ENCODE peak calls at places on chromosome 22, in five cellular contexts. V, Z, P, Q and T are unnamed samples.

GRCh38 chr22:28014141-28015055 is 95.3 kb upstream of the PITPNB start:
- DNase-seq in V (no peak), Z (peak; percentile 46), P (no peak), Q (no peak), T (no peak)

GRCh38 chr22:47337161-47337621 is 574.7 kb downstream of the TBC1D22A start:
- DNase-seq in V (peak; percentile 87), Z (no peak), P (no peak), Q (no peak), T (no peak)

GRCh38 chr22:40258463-40259046 is 80.8 kb downstream of the TNRC6B start:
- DNase-seq in V (peak; percentile 40), Z (no peak), P (no peak), Q (peak; percentile 50), T (peak; percentile 13)

GRCh38 chr22:19876314-19876940 is 21.8 kb upstream of the GNB1L start:
- DNase-seq in V (no peak), Z (no peak), P (no peak), Q (no peak), T (no peak)

GRCh38 chr22:18905540-18906409 is at the start of gene DGCR6:
- DNase-seq in V (no peak), Z (no peak), P (no peak), Q (no peak), T (no peak)

GRCh38 chr22:46897246-46897623 is 134.8 kb downstream of the TBC1D22A start:
- DNase-seq in V (no peak), Z (no peak), P (no peak), Q (no peak), T (no peak)

GRCh38 chr22:32649515-32650200 is 151.8 kb upstream of the TIMP3 start:
- DNase-seq in V (peak; percentile 81), Z (no peak), P (no peak), Q (peak; percentile 93), T (no peak)

GRCh38 chr22:49632199-49633009 is 195.3 kb downstream of the BRD1 start:
- DNase-seq in V (peak; percentile 28), Z (peak; percentile 74), P (peak; percentile 80), Q (peak; percentile 38), T (no peak)

GRCh38 chr22:21942939-21943338 is 9.7 kb downstream of the PPM1F start:
- DNase-seq in V (no peak), Z (no peak), P (no peak), Q (no peak), T (no peak)

GRCh38 chr22:43244385-43244784 is 57.5 kb upstream of the TTLL12 start:
- DNase-seq in V (no peak), Z (no peak), P (no peak), Q (no peak), T (no peak)

GRCh38 chr22:28029962-28030361 is 110.9 kb upstream of the PITPNB start:
- DNase-seq in V (no peak), Z (no peak), P (peak; percentile 17), Q (no peak), T (no peak)

GRCh38 chr22:23266780-23267179 is 86.5 kb downstream of the BCR start:
- DNase-seq in V (no peak), Z (no peak), P (no peak), Q (no peak), T (no peak)
- H3K18ac ChIP-seq in V (no peak overlapping the region), Z (no peak overlapping the region), P (no peak overlapping the region), Q (no peak overlapping the region), T (no peak overlapping the region)

GRCh38 chr22:33921576-33922181 is 1.4 kb upstream of the LARGE1 start:
- DNase-seq in V (peak; percentile 60), Z (peak; percentile 86), P (peak; percentile 88), Q (peak; percentile 83), T (no peak)

GRCh38 chr22:33920927-33921575 is 775 bp upstream of the LARGE1 start:
- DNase-seq in V (peak; percentile 94), Z (peak; percentile 97), P (peak; percentile 98), Q (peak; percentile 96), T (peak; percentile 91)

GRCh38 chr22:33917744-33918406 is 2.4 kb downstream of the LARGE1 start:
- DNase-seq in V (peak; percentile 50), Z (no peak), P (peak; percentile 48), Q (peak; percentile 67), T (no peak)

GRCh38 chr22:33918676-33919590 is 1.3 kb downstream of the LARGE1 start:
- DNase-seq in V (peak; percentile 45), Z (no peak), P (no peak), Q (peak; percentile 55), T (peak; percentile 38)

DNA sequence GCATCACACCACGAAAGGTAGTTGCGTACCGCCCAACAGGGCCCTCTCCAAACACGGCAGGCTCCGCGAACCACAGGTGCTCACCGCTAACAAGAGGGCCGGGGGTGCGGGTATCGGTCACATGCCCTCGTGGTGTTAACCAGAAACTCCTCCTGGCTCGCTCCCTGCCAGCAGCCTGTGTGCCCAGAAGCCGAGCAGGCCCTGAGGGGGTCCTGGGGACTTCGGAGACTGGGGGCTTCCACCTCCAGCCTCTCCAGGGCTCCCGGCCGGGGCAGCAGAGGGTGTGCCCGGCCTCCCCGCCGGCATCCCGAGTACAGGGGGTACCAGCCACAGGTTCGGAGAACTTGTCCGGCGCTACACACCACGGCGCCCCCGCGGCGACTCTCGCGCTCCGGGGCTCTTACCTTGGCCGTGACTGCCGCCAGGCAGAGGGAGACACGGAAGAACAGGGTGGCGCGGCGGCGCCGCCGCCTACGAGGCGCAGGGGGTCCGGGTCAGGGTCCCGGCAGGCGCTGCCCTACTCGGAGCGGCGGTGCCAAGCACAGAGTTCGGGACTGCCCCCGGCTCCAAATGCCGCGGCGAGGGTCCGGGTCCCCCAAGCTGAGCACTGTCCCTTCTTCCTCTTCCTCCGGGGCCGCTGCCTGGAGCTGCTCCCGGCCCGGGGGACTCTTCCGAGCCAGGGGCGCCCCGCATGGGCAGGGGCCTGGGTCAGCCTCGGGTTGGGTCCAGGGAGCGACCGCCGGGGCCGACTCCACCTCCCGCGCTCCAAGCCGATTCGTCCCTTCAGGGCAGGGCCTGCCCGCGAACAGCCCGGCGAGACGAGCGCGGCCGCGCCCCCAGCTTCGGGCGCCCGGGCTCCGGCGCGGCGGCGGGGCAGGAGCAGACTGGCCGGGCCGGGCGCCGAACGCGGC is at the start of gene LARGE1:
- DNase-seq in V (peak; percentile 20), Z (peak; percentile 27), P (peak; percentile 64), Q (peak; percentile 40), T (peak; percentile 1)
- H3K4ac ChIP-seq in V (peak within 1 kb of the TSS; percentile 50), Z (no peak within 1 kb of the TSS), P (no peak within 1 kb of the TSS), Q (peak within 1 kb of the TSS; percentile 71), T (no peak within 1 kb of the TSS)

DNA sequence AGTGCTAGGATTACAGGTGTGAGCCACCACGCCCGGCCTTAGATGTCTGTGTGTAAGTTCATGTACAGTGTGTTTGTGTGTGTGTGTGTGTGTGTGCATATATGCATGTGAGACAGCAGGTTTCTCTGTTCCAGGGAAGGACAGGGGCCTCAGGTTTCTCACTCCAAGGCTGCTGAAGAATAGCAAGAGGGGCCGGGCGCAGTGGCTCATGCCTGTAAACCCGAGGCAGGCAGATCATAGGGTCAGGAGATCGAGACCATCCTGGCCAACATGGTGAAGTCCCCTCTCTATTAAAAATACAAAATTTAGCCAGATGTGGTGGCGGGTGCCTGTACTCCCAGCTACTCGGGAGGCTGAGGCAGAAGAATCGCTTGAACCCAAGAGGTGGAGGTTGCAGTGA is 40.2 kb downstream of the TST start:
- DNase-seq in V (no peak), Z (no peak), P (no peak), Q (no peak), T (no peak)
- H3K4me2 ChIP-seq in V (no peak overlapping the region), Z (no peak overlapping the region), P (no peak overlapping the region), Q (no peak overlapping the region), T (no peak overlapping the region)

GRCh38 chr22:36744791-36745190 is 31.1 kb downstream of the IFT27 start:
- DNase-seq in V (no peak), Z (no peak), P (peak; percentile 11), Q (no peak), T (no peak)

GRCh38 chr22:36743011-36743410 is 32.9 kb downstream of the IFT27 start:
- DNase-seq in V (no peak), Z (no peak), P (peak; percentile 23), Q (no peak), T (no peak)

GRCh38 chr22:36744413-36744765 is 31.5 kb downstream of the IFT27 start:
- DNase-seq in V (no peak), Z (no peak), P (no peak), Q (no peak), T (no peak)

GRCh38 chr22:36745301-36745995 is 30.5 kb downstream of the IFT27 start:
- DNase-seq in V (no peak), Z (no peak), P (peak; percentile 20), Q (no peak), T (no peak)

DNA sequence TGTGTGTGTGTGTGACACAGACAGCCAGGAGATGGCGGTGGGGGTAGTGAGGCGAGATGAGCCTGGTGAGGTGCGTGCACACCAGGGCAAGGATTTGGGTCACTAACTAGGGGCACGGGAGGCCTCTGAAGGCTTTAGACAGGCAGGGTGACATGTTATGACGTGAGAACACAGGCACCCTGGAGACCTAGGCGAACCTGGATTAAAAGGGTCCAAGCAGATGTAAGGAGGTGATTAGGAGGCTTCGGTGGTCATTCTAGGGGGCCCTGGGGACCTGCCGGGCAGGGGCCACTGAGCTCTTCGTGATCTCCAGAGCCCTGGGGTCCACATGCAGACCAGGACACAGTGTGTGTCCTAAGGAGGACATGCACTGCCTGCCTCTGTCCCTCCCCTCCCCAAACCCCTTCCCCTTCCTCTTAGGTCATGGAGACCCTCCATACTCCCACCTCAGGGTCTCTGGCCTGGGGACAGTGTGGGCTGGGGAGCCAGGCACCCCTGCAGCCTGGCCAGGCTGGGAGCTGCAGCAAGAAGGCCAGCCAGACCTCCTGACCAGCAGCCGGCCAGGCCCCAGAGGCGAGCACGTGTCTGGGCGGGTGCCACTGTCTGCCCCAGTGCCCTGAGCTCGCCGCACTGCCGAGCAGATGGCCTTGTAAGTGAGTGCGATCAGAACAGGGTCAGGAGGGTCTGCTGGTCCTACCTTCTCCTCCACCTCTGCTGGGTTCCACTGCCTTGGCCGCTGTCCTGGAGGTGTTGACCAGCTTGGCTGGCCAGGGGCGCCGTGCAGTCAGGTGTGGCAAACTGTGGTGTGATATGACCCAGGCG is 32.1 kb downstream of the IFT27 start:
- DNase-seq in V (no peak), Z (no peak), P (peak; percentile 22), Q (no peak), T (no peak)
- H3K18ac ChIP-seq in V (no peak overlapping the region), Z (peak overlapping the region; percentile 71), P (no peak overlapping the region), Q (no peak overlapping the region), T (no peak overlapping the region)

DNA sequence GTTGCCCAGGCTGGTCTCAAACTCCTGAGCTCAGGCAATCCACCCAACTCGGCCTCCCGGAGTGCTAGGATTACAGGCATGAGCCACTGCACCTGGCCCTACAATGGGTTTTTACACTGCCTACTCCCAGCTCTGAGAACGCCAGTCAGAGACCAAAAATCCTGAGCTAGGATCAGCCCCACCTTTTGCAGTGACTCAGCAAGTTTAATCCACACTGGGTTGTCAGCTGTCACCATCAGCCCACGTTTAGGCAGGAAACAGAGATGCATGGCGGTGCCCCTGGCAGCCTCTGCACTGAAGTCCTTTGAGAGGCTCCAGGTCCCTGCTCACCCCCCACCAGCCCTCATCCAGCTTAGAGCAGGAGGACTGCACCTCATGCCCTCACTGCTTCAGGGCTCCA is 117.6 kb downstream of the ARHGAP8 start:
- DNase-seq in V (peak; percentile 49), Z (peak; percentile 11), P (peak; percentile 66), Q (no peak), T (no peak)
- H3K4ac ChIP-seq in V (no peak overlapping the region), Z (no peak overlapping the region), P (no peak overlapping the region), Q (no peak overlapping the region), T (no peak overlapping the region)

DNA sequence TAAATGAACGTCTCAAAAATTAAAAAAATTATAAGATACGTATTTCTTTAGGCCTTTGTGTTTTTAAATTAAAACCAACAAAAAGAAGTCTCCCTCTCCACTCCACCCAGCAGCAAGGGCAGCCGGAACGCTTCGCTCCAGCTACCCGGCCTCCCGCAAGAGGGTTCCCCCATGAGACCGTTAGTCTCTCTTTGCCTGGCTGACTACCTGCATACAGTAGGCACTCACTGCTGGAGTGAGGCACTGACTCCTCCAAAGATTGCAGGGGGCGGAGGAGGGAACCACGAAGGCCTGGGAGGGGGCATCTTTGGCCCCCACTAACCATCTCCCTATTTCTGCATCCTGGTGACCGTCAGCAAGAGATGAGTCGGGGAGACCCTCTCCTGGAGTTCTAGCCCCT is 10.1 kb downstream of the CBX6 start:
- DNase-seq in V (no peak), Z (no peak), P (peak; percentile 25), Q (no peak), T (no peak)
- H3K4me2 ChIP-seq in V (no peak overlapping the region), Z (no peak overlapping the region), P (no peak overlapping the region), Q (no peak overlapping the region), T (no peak overlapping the region)